ENCODE peak calls at places on chromosomes 2 and 18, in seven cellular contexts. One of them, this sample, is unnamed.

GRCh38 chr2:155842103-155842502 is 490.4 kb downstream of the NR4A2 start:
- DNase-seq in Peyer's patch: no peak
- DNase-seq in transverse colon: no peak
- DNase-seq in heart left ventricle: no peak
- DNase-seq in uterus: no peak
- DNase-seq in body of pancreas: no peak
- DNase-seq in tibial nerve: no peak
- DNase-seq in this sample: no peak

GRCh38 chr2:237766334-237766733 is 32.2 kb upstream of the RBM44 start:
- DNase-seq in uterus: no peak
- DNase-seq in tibial nerve: no peak
- DNase-seq in Peyer's patch: no peak
- DNase-seq in body of pancreas: no peak
- DNase-seq in heart left ventricle: no peak
- DNase-seq in transverse colon: no peak
- DNase-seq in this sample: no peak

GRCh38 chr2:241666627-241667400 is 19.8 kb downstream of the DTYMK start:
- DNase-seq in tibial nerve: no peak
- DNase-seq in transverse colon: no peak
- DNase-seq in Peyer's patch: no peak
- DNase-seq in uterus: no peak
- DNase-seq in heart left ventricle: peak; percentile 47
- DNase-seq in body of pancreas: no peak
- DNase-seq in this sample: no peak

GRCh38 chr2:64581777-64582539 is 57.8 kb downstream of the AFTPH start:
- DNase-seq in tibial nerve: no peak
- DNase-seq in Peyer's patch: no peak
- DNase-seq in body of pancreas: no peak
- DNase-seq in transverse colon: no peak
- DNase-seq in heart left ventricle: no peak
- DNase-seq in uterus: no peak
- DNase-seq in this sample: no peak

GRCh38 chr2:32553829-32554432 is 73.9 kb upstream of the TTC27 start:
- DNase-seq in tibial nerve: no peak
- DNase-seq in body of pancreas: no peak
- DNase-seq in uterus: no peak
- DNase-seq in Peyer's patch: no peak
- DNase-seq in heart left ventricle: no peak
- DNase-seq in transverse colon: no peak
- DNase-seq in this sample: no peak

GRCh38 chr2:45005261-45006002 is 3.8 kb downstream of the SIX2 start:
- DNase-seq in tibial nerve: no peak
- DNase-seq in uterus: no peak
- DNase-seq in body of pancreas: no peak
- DNase-seq in transverse colon: no peak
- DNase-seq in heart left ventricle: no peak
- DNase-seq in Peyer's patch: no peak
- DNase-seq in this sample: no peak

GRCh38 chr18:8788503-8789429 is 83.4 kb downstream of the MTCL1 start:
- DNase-seq in Peyer's patch: no peak
- DNase-seq in uterus: no peak
- DNase-seq in transverse colon: no peak
- DNase-seq in body of pancreas: no peak
- DNase-seq in heart left ventricle: no peak
- DNase-seq in tibial nerve: no peak
- DNase-seq in this sample: no peak

GRCh38 chr2:33321236-33321731 is 155.2 kb upstream of the RASGRP3 start:
- DNase-seq in heart left ventricle: no peak
- DNase-seq in tibial nerve: no peak
- DNase-seq in uterus: no peak
- DNase-seq in transverse colon: no peak
- DNase-seq in body of pancreas: no peak
- DNase-seq in Peyer's patch: no peak
- DNase-seq in this sample: no peak

GRCh38 chr2:107669335-107669734 is 157.4 kb upstream of the RGPD4 start:
- DNase-seq in Peyer's patch: no peak
- DNase-seq in transverse colon: no peak
- DNase-seq in uterus: no peak
- DNase-seq in heart left ventricle: no peak
- DNase-seq in body of pancreas: no peak
- DNase-seq in tibial nerve: no peak
- DNase-seq in this sample: no peak

GRCh38 chr18:3162181-3162580 is 57.6 kb downstream of the MYOM1 start:
- DNase-seq in tibial nerve: no peak
- DNase-seq in heart left ventricle: no peak
- DNase-seq in Peyer's patch: no peak
- DNase-seq in transverse colon: peak; percentile 74
- DNase-seq in body of pancreas: no peak
- DNase-seq in uterus: no peak
- DNase-seq in this sample: no peak

GRCh38 chr18:58308463-58308862 is 264.4 kb downstream of the NEDD4L start:
- DNase-seq in transverse colon: no peak
- DNase-seq in body of pancreas: no peak
- DNase-seq in Peyer's patch: no peak
- DNase-seq in uterus: no peak
- DNase-seq in tibial nerve: no peak
- DNase-seq in heart left ventricle: no peak
- DNase-seq in this sample: no peak

GRCh38 chr2:239874636-239875356 is 150.3 kb downstream of the NDUFA10 start:
- DNase-seq in Peyer's patch: no peak
- DNase-seq in tibial nerve: no peak
- DNase-seq in transverse colon: no peak
- DNase-seq in body of pancreas: no peak
- DNase-seq in uterus: no peak
- DNase-seq in heart left ventricle: no peak
- DNase-seq in this sample: no peak

GRCh38 chr2:71821856-71822255 is 325.8 kb downstream of the CYP26B1 start:
- DNase-seq in transverse colon: no peak
- DNase-seq in body of pancreas: no peak
- DNase-seq in uterus: no peak
- DNase-seq in tibial nerve: no peak
- DNase-seq in Peyer's patch: no peak
- DNase-seq in heart left ventricle: no peak
- DNase-seq in this sample: no peak

GRCh38 chr2:8821276-8822217 is 15.9 kb downstream of the KIDINS220 start:
- DNase-seq in uterus: peak; percentile 48
- DNase-seq in transverse colon: peak; percentile 21
- DNase-seq in tibial nerve: peak; percentile 38
- DNase-seq in heart left ventricle: no peak
- DNase-seq in body of pancreas: peak; percentile 91
- DNase-seq in Peyer's patch: no peak
- DNase-seq in this sample: peak; percentile 32

GRCh38 chr2:220279372-220279771 is 651.9 kb downstream of the SLC4A3 start:
- DNase-seq in transverse colon: no peak
- DNase-seq in body of pancreas: no peak
- DNase-seq in heart left ventricle: no peak
- DNase-seq in tibial nerve: no peak
- DNase-seq in uterus: no peak
- DNase-seq in Peyer's patch: no peak
- DNase-seq in this sample: no peak

GRCh38 chr18:51287818-51288508 is 90.5 kb upstream of the MEX3C start:
- DNase-seq in body of pancreas: no peak
- DNase-seq in Peyer's patch: no peak
- DNase-seq in transverse colon: no peak
- DNase-seq in heart left ventricle: no peak
- DNase-seq in tibial nerve: no peak
- DNase-seq in uterus: no peak
- DNase-seq in this sample: no peak

GRCh38 chr2:226066873-226067272 is 667.4 kb downstream of the NYAP2 start:
- DNase-seq in body of pancreas: no peak
- DNase-seq in uterus: no peak
- DNase-seq in transverse colon: no peak
- DNase-seq in Peyer's patch: no peak
- DNase-seq in heart left ventricle: no peak
- DNase-seq in tibial nerve: no peak
- DNase-seq in this sample: no peak

GRCh38 chr2:88181511-88181910 is 11.4 kb downstream of the THNSL2 start:
- DNase-seq in uterus: no peak
- DNase-seq in tibial nerve: no peak
- DNase-seq in body of pancreas: no peak
- DNase-seq in heart left ventricle: no peak
- DNase-seq in Peyer's patch: no peak
- DNase-seq in transverse colon: no peak
- DNase-seq in this sample: no peak

GRCh38 chr2:8219631-8220393 is 462.0 kb upstream of the ID2 start:
- DNase-seq in uterus: no peak
- DNase-seq in transverse colon: no peak
- DNase-seq in Peyer's patch: no peak
- DNase-seq in heart left ventricle: peak; percentile 75
- DNase-seq in tibial nerve: no peak
- DNase-seq in body of pancreas: no peak
- DNase-seq in this sample: no peak

GRCh38 chr2:172215172-172215935 is 112.7 kb upstream of the DLX2 start:
- DNase-seq in tibial nerve: no peak
- DNase-seq in heart left ventricle: no peak
- DNase-seq in uterus: peak; percentile 77
- DNase-seq in transverse colon: no peak
- DNase-seq in body of pancreas: no peak
- DNase-seq in Peyer's patch: no peak
- DNase-seq in this sample: no peak

GRCh38 chr2:86675611-86676015 is 44.5 kb upstream of the RMND5A start:
- DNase-seq in Peyer's patch: no peak
- DNase-seq in heart left ventricle: no peak
- DNase-seq in transverse colon: peak; percentile 27
- DNase-seq in body of pancreas: peak; percentile 72
- DNase-seq in tibial nerve: no peak
- DNase-seq in uterus: no peak
- DNase-seq in this sample: no peak

GRCh38 chr18:79576686-79577351 is 102.8 kb upstream of the CTDP1 start:
- DNase-seq in heart left ventricle: peak; percentile 87
- DNase-seq in transverse colon: peak; percentile 10
- DNase-seq in tibial nerve: peak; percentile 20
- DNase-seq in Peyer's patch: no peak
- DNase-seq in body of pancreas: peak; percentile 81
- DNase-seq in uterus: peak; percentile 57
- DNase-seq in this sample: peak; percentile 82

GRCh38 chr2:25692737-25693445 is 19.5 kb upstream of the DTNB start:
- DNase-seq in tibial nerve: no peak
- DNase-seq in heart left ventricle: no peak
- DNase-seq in Peyer's patch: no peak
- DNase-seq in body of pancreas: no peak
- DNase-seq in transverse colon: no peak
- DNase-seq in uterus: no peak
- DNase-seq in this sample: no peak

DNA sequence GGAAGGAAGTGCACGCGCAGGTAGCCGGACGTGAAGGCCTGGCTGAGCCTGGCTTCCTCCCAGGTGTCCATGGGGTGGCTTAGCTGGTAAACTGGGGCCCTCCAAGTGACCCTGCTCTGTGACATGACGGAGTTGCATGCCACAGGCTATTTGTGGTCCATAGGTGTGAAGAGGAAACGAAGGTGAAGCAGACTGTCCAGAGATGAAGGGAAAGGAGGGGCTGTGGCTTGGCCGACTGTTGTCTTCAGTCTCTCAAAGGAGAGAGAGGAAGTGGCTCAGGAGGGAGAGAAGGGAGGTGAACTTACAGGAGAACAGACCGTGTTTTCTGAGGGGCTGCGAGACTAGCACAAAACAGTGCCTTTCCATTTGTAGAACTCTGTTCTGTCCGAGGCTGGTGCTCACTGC is 19.3 kb downstream of the INPP5D start:
- DNase-seq in heart left ventricle: no peak
- DNase-seq in tibial nerve: no peak
- DNase-seq in uterus: no peak
- DNase-seq in transverse colon: peak; percentile 56
- DNase-seq in body of pancreas: no peak
- DNase-seq in Peyer's patch: peak; percentile 80
- DNase-seq in this sample: no peak
- H3K4me3 ChIP-seq in heart left ventricle: no peak overlapping the region
- H3K4me3 ChIP-seq in tibial nerve: no peak overlapping the region
- H3K4me3 ChIP-seq in uterus: no peak overlapping the region
- H3K4me3 ChIP-seq in transverse colon: no peak overlapping the region
- H3K4me3 ChIP-seq in body of pancreas: no peak overlapping the region
- H3K4me3 ChIP-seq in Peyer's patch: no peak overlapping the region
- H3K4me3 ChIP-seq in this sample: no peak overlapping the region

GRCh38 chr2:191677091-191677645 is 768 bp upstream of the NABP1 start:
- DNase-seq in body of pancreas: peak; percentile 89
- DNase-seq in transverse colon: peak; percentile 30
- DNase-seq in heart left ventricle: no peak
- DNase-seq in Peyer's patch: peak; percentile 45
- DNase-seq in uterus: no peak
- DNase-seq in tibial nerve: no peak
- DNase-seq in this sample: no peak
- H3K4me1 ChIP-seq in body of pancreas: peaks cover 31% of the 10 kb centered on the region
- H3K4me1 ChIP-seq in transverse colon: peaks cover 39% of the 10 kb centered on the region
- H3K4me1 ChIP-seq in heart left ventricle: peaks cover 11% of the 10 kb centered on the region
- H3K4me1 ChIP-seq in Peyer's patch: peaks cover 3% of the 10 kb centered on the region
- H3K4me1 ChIP-seq in uterus: no peaks in the 10 kb centered on the region
- H3K4me1 ChIP-seq in tibial nerve: peaks cover 11% of the 10 kb centered on the region
- H3K4me1 ChIP-seq in this sample: peaks cover 4% of the 10 kb centered on the region

DNA sequence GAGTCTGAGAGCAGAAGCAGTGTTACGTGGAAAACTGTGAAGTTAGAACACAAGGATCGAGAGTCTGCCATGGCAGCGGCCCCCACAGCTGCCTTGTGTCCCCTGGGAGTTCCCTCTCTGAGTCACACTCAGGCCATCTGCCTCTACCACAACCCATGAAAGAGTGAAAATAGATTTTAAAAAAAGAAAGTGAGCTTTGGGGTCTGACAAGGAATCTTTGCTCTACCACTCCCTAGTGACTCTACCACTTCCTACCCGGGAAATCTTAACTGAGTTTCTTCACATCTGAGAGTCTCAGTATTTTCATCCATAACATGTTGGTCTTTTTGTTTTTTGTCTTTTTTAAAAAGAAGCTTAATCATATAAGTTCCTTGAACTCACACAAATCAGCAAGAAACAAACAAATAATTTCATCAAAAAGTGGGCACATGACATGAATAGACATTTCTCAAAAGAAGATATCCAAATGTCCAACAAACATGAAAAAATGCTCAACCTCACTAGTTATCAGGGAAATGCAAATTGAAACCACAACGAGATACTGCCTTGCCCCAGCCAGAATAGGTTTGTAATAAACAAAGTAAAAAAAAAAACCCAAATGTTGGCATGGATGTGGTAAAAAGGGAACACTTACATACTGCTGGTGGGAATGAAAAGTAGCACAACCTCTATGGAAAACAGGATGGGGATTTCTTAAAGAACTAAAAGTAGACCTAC is 2.4 kb upstream of the MSGN1 start:
- DNase-seq in transverse colon: no peak
- DNase-seq in body of pancreas: peak; percentile 16
- DNase-seq in Peyer's patch: peak; percentile 59
- DNase-seq in heart left ventricle: no peak
- DNase-seq in uterus: peak; percentile 18
- DNase-seq in tibial nerve: no peak
- DNase-seq in this sample: no peak
- TF ChIP-seq POLR2A in transverse colon: no peak
- TF ChIP-seq POLR2A in body of pancreas: no peak
- TF ChIP-seq POLR2A in Peyer's patch: no peak
- TF ChIP-seq POLR2A in heart left ventricle: no peak
- TF ChIP-seq POLR2A in uterus: no peak
- TF ChIP-seq POLR2A in tibial nerve: no peak
- TF ChIP-seq POLR2A in this sample: no peak

DNA sequence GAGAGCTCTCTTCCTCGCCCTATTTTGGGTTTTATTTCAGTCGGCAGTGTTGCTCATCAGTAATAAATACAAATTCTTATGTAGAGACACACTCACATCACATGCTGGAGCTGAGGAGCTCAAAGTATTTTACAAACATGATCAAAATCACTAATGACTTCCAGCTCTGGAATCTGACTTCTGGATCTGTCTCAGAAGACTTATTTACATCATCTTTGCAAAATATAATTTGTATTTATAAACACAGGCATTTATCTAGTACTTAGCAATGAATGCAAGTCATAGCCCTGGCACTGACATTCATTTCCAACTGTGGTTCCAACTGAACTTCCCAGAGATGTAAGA is 327.1 kb downstream of the NCKAP5 start:
- DNase-seq in body of pancreas: no peak
- DNase-seq in tibial nerve: no peak
- DNase-seq in Peyer's patch: no peak
- DNase-seq in uterus: no peak
- DNase-seq in transverse colon: no peak
- DNase-seq in heart left ventricle: no peak
- DNase-seq in this sample: no peak
- H3K4me3 ChIP-seq in body of pancreas: no peak overlapping the region
- H3K4me3 ChIP-seq in tibial nerve: peak overlapping the region; percentile 19
- H3K4me3 ChIP-seq in Peyer's patch: no peak overlapping the region
- H3K4me3 ChIP-seq in uterus: peak overlapping the region; percentile 16
- H3K4me3 ChIP-seq in transverse colon: no peak overlapping the region
- H3K4me3 ChIP-seq in heart left ventricle: peak overlapping the region; percentile 35
- H3K4me3 ChIP-seq in this sample: no peak overlapping the region

This sample was measured in ovary.